ENCODE peak calls at places on chromosomes 12 and 14, in seven cellular contexts. One of them, this sample, is unnamed.

GRCh38 chr12:124588689-124589318 is 21.4 kb upstream of the NCOR2 start:
- DNase-seq in A549: no peak
- DNase-seq in colonic mucosa: no peak
- DNase-seq in hepatocyte: no peak
- DNase-seq in fibroblast of pulmonary artery: peak; percentile 79
- DNase-seq in GM10248: no peak
- DNase-seq in GM06990: no peak
- DNase-seq in this sample: peak; percentile 58

GRCh38 chr12:46942579-46942978 is 116.8 kb upstream of the SLC38A4 start:
- DNase-seq in fibroblast of pulmonary artery: peak; percentile 11
- DNase-seq in GM10248: no peak
- DNase-seq in A549: no peak
- DNase-seq in GM06990: no peak
- DNase-seq in colonic mucosa: no peak
- DNase-seq in hepatocyte: no peak
- DNase-seq in this sample: no peak

GRCh38 chr12:121534495-121535148 is 46.2 kb downstream of the KDM2B start:
- DNase-seq in hepatocyte: no peak
- DNase-seq in colonic mucosa: no peak
- DNase-seq in fibroblast of pulmonary artery: no peak
- DNase-seq in GM10248: peak; percentile 77
- DNase-seq in GM06990: peak; percentile 57
- DNase-seq in A549: no peak
- DNase-seq in this sample: no peak

GRCh38 chr14:91094772-91095171 is 19.1 kb upstream of the DGLUCY start:
- DNase-seq in GM10248: no peak
- DNase-seq in colonic mucosa: no peak
- DNase-seq in GM06990: no peak
- DNase-seq in A549: no peak
- DNase-seq in fibroblast of pulmonary artery: no peak
- DNase-seq in hepatocyte: no peak
- DNase-seq in this sample: no peak

GRCh38 chr12:11143352-11143751 is 8.9 kb upstream of the TAS2R30 start:
- DNase-seq in GM10248: no peak
- DNase-seq in fibroblast of pulmonary artery: no peak
- DNase-seq in A549: no peak
- DNase-seq in hepatocyte: no peak
- DNase-seq in colonic mucosa: no peak
- DNase-seq in GM06990: no peak
- DNase-seq in this sample: no peak

GRCh38 chr14:104968153-104968527 is 10.0 kb downstream of the AHNAK2 start:
- DNase-seq in GM10248: no peak
- DNase-seq in fibroblast of pulmonary artery: peak; percentile 58
- DNase-seq in A549: peak; percentile 64
- DNase-seq in colonic mucosa: peak; percentile 78
- DNase-seq in GM06990: no peak
- DNase-seq in hepatocyte: peak; percentile 71
- DNase-seq in this sample: peak; percentile 41

GRCh38 chr12:14664434-14665023 is 31.9 kb downstream of the GUCY2C start:
- DNase-seq in GM06990: no peak
- DNase-seq in fibroblast of pulmonary artery: peak; percentile 62
- DNase-seq in hepatocyte: peak; percentile 46
- DNase-seq in GM10248: peak; percentile 50
- DNase-seq in colonic mucosa: peak; percentile 56
- DNase-seq in A549: peak; percentile 58
- DNase-seq in this sample: peak; percentile 55

GRCh38 chr12:122875590-122876220 is 20.2 kb downstream of the VPS37B start:
- DNase-seq in A549: no peak
- DNase-seq in GM10248: peak; percentile 65
- DNase-seq in colonic mucosa: no peak
- DNase-seq in GM06990: peak; percentile 75
- DNase-seq in hepatocyte: no peak
- DNase-seq in fibroblast of pulmonary artery: no peak
- DNase-seq in this sample: no peak

GRCh38 chr14:86838363-86838762 is 1154.6 kb downstream of the GALC start:
- DNase-seq in fibroblast of pulmonary artery: no peak
- DNase-seq in colonic mucosa: no peak
- DNase-seq in GM06990: no peak
- DNase-seq in hepatocyte: no peak
- DNase-seq in GM10248: no peak
- DNase-seq in A549: peak; percentile 12
- DNase-seq in this sample: peak; percentile 31

DNA sequence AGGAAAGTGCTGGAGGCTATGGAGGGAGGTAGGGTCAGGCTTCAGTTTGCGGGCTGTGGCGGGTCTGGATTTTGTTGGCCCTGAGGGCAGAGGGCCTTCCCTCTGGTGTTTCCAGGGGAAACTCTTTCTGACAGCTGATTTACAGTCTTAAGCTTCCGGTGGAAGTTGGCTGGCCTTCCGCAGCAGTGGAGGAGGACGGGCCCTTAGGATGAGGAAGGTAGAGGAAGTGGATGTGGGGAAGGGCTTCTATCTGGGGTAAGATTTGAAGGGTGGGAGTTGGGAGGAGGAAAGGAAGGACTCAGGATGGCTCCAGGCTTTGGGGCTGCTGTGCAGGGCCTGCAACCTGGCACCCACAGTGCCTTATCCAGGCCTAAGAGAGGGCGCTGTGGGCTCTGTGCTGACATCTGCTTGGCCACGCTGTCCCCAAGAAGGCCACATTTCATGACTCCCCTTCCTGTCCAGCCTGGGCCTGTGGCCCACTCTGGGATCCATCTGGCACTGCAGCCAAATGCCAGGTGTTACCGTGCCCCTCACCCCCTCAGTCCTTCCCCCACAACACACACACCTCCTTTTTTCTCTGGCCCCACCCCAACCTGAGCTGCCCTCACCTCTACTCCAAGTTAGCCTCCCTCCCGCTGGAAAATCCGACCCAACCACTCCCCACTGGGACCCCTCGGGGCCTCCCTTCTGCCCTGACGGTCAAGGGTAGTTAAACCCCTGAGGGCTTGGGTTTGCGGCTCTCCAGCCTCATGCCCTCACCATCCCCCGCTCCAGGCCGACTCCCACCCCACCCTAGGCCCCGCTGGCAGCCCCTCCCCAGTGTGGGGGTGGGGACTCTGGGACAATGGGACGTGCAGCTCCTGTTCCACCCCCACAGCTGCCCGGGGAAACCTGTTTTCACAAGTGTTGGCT is 7.7 kb upstream of the PPP1R13B start:
- DNase-seq in colonic mucosa: no peak
- DNase-seq in GM10248: no peak
- DNase-seq in A549: no peak
- DNase-seq in fibroblast of pulmonary artery: no peak
- DNase-seq in hepatocyte: peak; percentile 70
- DNase-seq in GM06990: no peak
- DNase-seq in this sample: no peak
- TF ChIP-seq CTCF in colonic mucosa: no peak
- TF ChIP-seq CTCF in GM10248: no peak
- TF ChIP-seq CTCF in A549: no peak
- TF ChIP-seq CTCF in fibroblast of pulmonary artery: no peak
- TF ChIP-seq CTCF in hepatocyte: no peak
- TF ChIP-seq CTCF in GM06990: no peak
- TF ChIP-seq CTCF in this sample: no peak

DNA sequence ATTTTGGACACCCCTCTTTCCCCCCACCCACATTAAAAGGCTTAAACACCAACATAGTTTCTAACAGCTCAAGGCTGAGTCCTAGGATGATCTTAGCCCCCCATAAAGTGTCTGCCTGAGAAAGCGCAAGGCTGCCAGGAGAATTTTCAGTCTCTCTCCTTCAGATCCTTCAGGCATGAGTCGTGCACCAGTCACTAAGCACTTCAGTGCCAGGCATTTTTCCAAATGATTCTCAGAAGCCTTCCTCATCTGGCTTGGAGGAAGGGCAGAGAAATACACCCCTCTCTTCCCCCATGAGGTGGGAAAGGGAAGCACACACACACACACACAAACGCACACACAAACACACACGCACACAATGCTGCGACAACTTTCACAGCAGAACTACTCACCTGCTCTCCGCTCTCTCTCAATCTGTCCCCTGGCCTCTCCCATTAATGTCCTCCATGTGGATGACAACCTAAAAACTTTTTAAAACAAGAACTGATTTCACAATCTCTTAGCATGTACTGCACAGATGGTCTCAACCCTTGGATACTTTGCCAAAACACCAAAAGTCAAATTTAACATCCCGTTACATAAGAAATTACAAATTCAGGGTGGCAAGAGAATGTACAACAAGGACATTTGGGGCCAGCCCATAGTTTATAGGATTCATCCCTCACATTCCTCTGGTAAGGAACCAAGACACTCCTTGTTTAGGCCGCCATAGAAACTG is 49.8 kb downstream of the CKAP4 start:
- DNase-seq in GM10248: no peak
- DNase-seq in hepatocyte: no peak
- DNase-seq in fibroblast of pulmonary artery: no peak
- DNase-seq in colonic mucosa: no peak
- DNase-seq in A549: no peak
- DNase-seq in GM06990: no peak
- DNase-seq in this sample: peak; percentile 39
- TF ChIP-seq CTCF in GM10248: no peak
- TF ChIP-seq CTCF in hepatocyte: no peak
- TF ChIP-seq CTCF in fibroblast of pulmonary artery: no peak
- TF ChIP-seq CTCF in colonic mucosa: no peak
- TF ChIP-seq CTCF in A549: no peak
- TF ChIP-seq CTCF in GM06990: no peak
- TF ChIP-seq CTCF in this sample: no peak

GRCh38 chr14:88562831-88563686 is at the start of gene ZC3H14:
- DNase-seq in fibroblast of pulmonary artery: peak; percentile 88
- DNase-seq in colonic mucosa: peak; percentile 85
- DNase-seq in GM10248: peak; percentile 96
- DNase-seq in hepatocyte: peak; percentile 94
- DNase-seq in GM06990: peak; percentile 96
- DNase-seq in A549: peak; percentile 91
- DNase-seq in this sample: peak; percentile 87

GRCh38 chr14:88563845-88564244 is 1.0 kb downstream of the ZC3H14 start:
- DNase-seq in A549: no peak
- DNase-seq in hepatocyte: no peak
- DNase-seq in GM06990: no peak
- DNase-seq in fibroblast of pulmonary artery: no peak
- DNase-seq in colonic mucosa: no peak
- DNase-seq in GM10248: no peak
- DNase-seq in this sample: no peak

GRCh38 chr14:88556581-88556980 is 1.8 kb upstream of the PTPN21 start:
- DNase-seq in GM06990: no peak
- DNase-seq in GM10248: no peak
- DNase-seq in fibroblast of pulmonary artery: no peak
- DNase-seq in hepatocyte: no peak
- DNase-seq in colonic mucosa: no peak
- DNase-seq in A549: no peak
- DNase-seq in this sample: no peak

GRCh38 chr14:88562532-88562830 is 356 bp upstream of the ZC3H14 start:
- DNase-seq in hepatocyte: no peak
- DNase-seq in GM10248: no peak
- DNase-seq in GM06990: no peak
- DNase-seq in colonic mucosa: no peak
- DNase-seq in fibroblast of pulmonary artery: no peak
- DNase-seq in A549: no peak
- DNase-seq in this sample: no peak

GRCh38 chr14:88559852-88560251 is 3.0 kb upstream of the ZC3H14 start:
- DNase-seq in A549: peak; percentile 74
- DNase-seq in hepatocyte: peak; percentile 49
- DNase-seq in GM06990: no peak
- DNase-seq in GM10248: no peak
- DNase-seq in fibroblast of pulmonary artery: peak; percentile 69
- DNase-seq in colonic mucosa: no peak
- DNase-seq in this sample: peak; percentile 78
- TF ChIP-seq CTCF in A549: peak; percentile 54
- TF ChIP-seq CTCF in hepatocyte: peak; percentile 58
- TF ChIP-seq CTCF in GM06990: peak; percentile 28
- TF ChIP-seq CTCF in GM10248: no peak
- TF ChIP-seq CTCF in fibroblast of pulmonary artery: peak; percentile 52
- TF ChIP-seq CTCF in colonic mucosa: no peak
- TF ChIP-seq CTCF in this sample: peak; percentile 53

GRCh38 chr14:93903342-93904184 is 23.6 kb upstream of the FAM181A start:
- DNase-seq in GM06990: no peak
- DNase-seq in hepatocyte: peak; percentile 46
- DNase-seq in GM10248: no peak
- DNase-seq in colonic mucosa: no peak
- DNase-seq in A549: peak; percentile 24
- DNase-seq in fibroblast of pulmonary artery: no peak
- DNase-seq in this sample: no peak
- TF ChIP-seq CTCF in GM06990: peak; percentile 53
- TF ChIP-seq CTCF in hepatocyte: peak; percentile 43
- TF ChIP-seq CTCF in GM10248: peak; percentile 36
- TF ChIP-seq CTCF in colonic mucosa: no peak
- TF ChIP-seq CTCF in A549: peak; percentile 24
- TF ChIP-seq CTCF in fibroblast of pulmonary artery: peak; percentile 12
- TF ChIP-seq CTCF in this sample: peak; percentile 18

This sample was measured in cardiac fibroblast.